ENCODE peak calls at places on chromosomes 6 and 20, in seven cellular contexts. One of them, this sample, is unnamed.

GRCh38 chr20:49890651-49891361 is 24.5 kb downstream of the SPATA2 start:
- DNase-seq in suprapubic skin: no peak
- DNase-seq in stomach: no peak
- DNase-seq in H9: peak; percentile 55
- DNase-seq in astrocyte: no peak
- DNase-seq in left ventricle myocardium inferior: peak; percentile 28
- DNase-seq in uterus: no peak
- DNase-seq in this sample: peak; percentile 70

GRCh38 chr20:59829415-59830106 is 103.9 kb downstream of the SYCP2 start:
- DNase-seq in suprapubic skin: peak; percentile 53
- DNase-seq in stomach: no peak
- DNase-seq in H9: peak; percentile 20
- DNase-seq in astrocyte: no peak
- DNase-seq in left ventricle myocardium inferior: peak; percentile 12
- DNase-seq in uterus: peak; percentile 10
- DNase-seq in this sample: peak; percentile 59

GRCh38 chr6:120354452-120355098 is 979.7 kb downstream of the TBC1D32 start:
- DNase-seq in suprapubic skin: no peak
- DNase-seq in stomach: no peak
- DNase-seq in H9: no peak
- DNase-seq in astrocyte: peak; percentile 37
- DNase-seq in left ventricle myocardium inferior: no peak
- DNase-seq in uterus: no peak
- DNase-seq in this sample: no peak

GRCh38 chr6:105790635-105791034 is 295.5 kb upstream of the PRDM1 start:
- DNase-seq in suprapubic skin: no peak
- DNase-seq in stomach: no peak
- DNase-seq in H9: no peak
- DNase-seq in astrocyte: no peak
- DNase-seq in left ventricle myocardium inferior: no peak
- DNase-seq in uterus: no peak
- DNase-seq in this sample: no peak

GRCh38 chr6:34709386-34709785 is 12.8 kb upstream of the ILRUN start:
- DNase-seq in suprapubic skin: no peak
- DNase-seq in stomach: peak; percentile 82
- DNase-seq in H9: no peak
- DNase-seq in astrocyte: peak; percentile 64
- DNase-seq in left ventricle myocardium inferior: peak; percentile 83
- DNase-seq in uterus: peak; percentile 83
- DNase-seq in this sample: peak; percentile 75

GRCh38 chr20:3000852-3001523 is 42.4 kb upstream of the GNRH2 start:
- DNase-seq in suprapubic skin: no peak
- DNase-seq in stomach: no peak
- DNase-seq in H9: no peak
- DNase-seq in astrocyte: peak; percentile 29
- DNase-seq in left ventricle myocardium inferior: no peak
- DNase-seq in uterus: no peak
- DNase-seq in this sample: no peak

GRCh38 chr6:10901751-10902150 is 14.9 kb downstream of the SYCP2L start:
- DNase-seq in suprapubic skin: no peak
- DNase-seq in stomach: no peak
- DNase-seq in H9: no peak
- DNase-seq in astrocyte: no peak
- DNase-seq in left ventricle myocardium inferior: no peak
- DNase-seq in uterus: no peak
- DNase-seq in this sample: no peak

GRCh38 chr6:3157151-3157933 is at the start of gene TUBB2A:
- DNase-seq in suprapubic skin: peak; percentile 91
- DNase-seq in stomach: peak; percentile 89
- DNase-seq in H9: peak; percentile 78
- DNase-seq in astrocyte: peak; percentile 64
- DNase-seq in left ventricle myocardium inferior: peak; percentile 85
- DNase-seq in uterus: peak; percentile 85
- DNase-seq in this sample: peak; percentile 88

GRCh38 chr6:89506716-89507597 is 74.0 kb downstream of the ANKRD6 start:
- DNase-seq in suprapubic skin: no peak
- DNase-seq in stomach: no peak
- DNase-seq in H9: no peak
- DNase-seq in astrocyte: no peak
- DNase-seq in left ventricle myocardium inferior: no peak
- DNase-seq in uterus: no peak
- DNase-seq in this sample: no peak

GRCh38 chr6:67916389-67916788 is 718.7 kb upstream of the ADGRB3 start:
- DNase-seq in suprapubic skin: no peak
- DNase-seq in stomach: no peak
- DNase-seq in H9: no peak
- DNase-seq in astrocyte: peak; percentile 92
- DNase-seq in left ventricle myocardium inferior: no peak
- DNase-seq in uterus: no peak
- DNase-seq in this sample: no peak

GRCh38 chr20:14712302-14712739 is 374.9 kb upstream of the FLRT3 start:
- DNase-seq in suprapubic skin: no peak
- DNase-seq in stomach: no peak
- DNase-seq in H9: no peak
- DNase-seq in astrocyte: peak; percentile 81
- DNase-seq in left ventricle myocardium inferior: no peak
- DNase-seq in uterus: no peak
- DNase-seq in this sample: no peak

GRCh38 chr6:12175626-12176025 is 114.5 kb upstream of the EDN1 start:
- DNase-seq in suprapubic skin: no peak
- DNase-seq in stomach: no peak
- DNase-seq in H9: no peak
- DNase-seq in astrocyte: no peak
- DNase-seq in left ventricle myocardium inferior: no peak
- DNase-seq in uterus: no peak
- DNase-seq in this sample: no peak

GRCh38 chr20:40982415-40983145 is 46.0 kb upstream of the TOP1 start:
- DNase-seq in suprapubic skin: no peak
- DNase-seq in stomach: no peak
- DNase-seq in H9: no peak
- DNase-seq in astrocyte: no peak
- DNase-seq in left ventricle myocardium inferior: no peak
- DNase-seq in uterus: no peak
- DNase-seq in this sample: peak; percentile 57

GRCh38 chr6:20706293-20707165 is 172.3 kb downstream of the CDKAL1 start:
- DNase-seq in suprapubic skin: no peak
- DNase-seq in stomach: no peak
- DNase-seq in H9: no peak
- DNase-seq in astrocyte: peak; percentile 82
- DNase-seq in left ventricle myocardium inferior: no peak
- DNase-seq in uterus: no peak
- DNase-seq in this sample: no peak

GRCh38 chr6:16544521-16544920 is 216.7 kb downstream of the ATXN1 start:
- DNase-seq in suprapubic skin: no peak
- DNase-seq in stomach: no peak
- DNase-seq in H9: no peak
- DNase-seq in astrocyte: no peak
- DNase-seq in left ventricle myocardium inferior: no peak
- DNase-seq in uterus: no peak
- DNase-seq in this sample: no peak

GRCh38 chr6:119162134-119162761 is 83.8 kb upstream of the FAM184A start:
- DNase-seq in suprapubic skin: no peak
- DNase-seq in stomach: no peak
- DNase-seq in H9: no peak
- DNase-seq in astrocyte: no peak
- DNase-seq in left ventricle myocardium inferior: no peak
- DNase-seq in uterus: no peak
- DNase-seq in this sample: no peak

GRCh38 chr6:167706313-167707109 is 120.2 kb upstream of the AFDN start:
- DNase-seq in suprapubic skin: no peak
- DNase-seq in stomach: no peak
- DNase-seq in H9: no peak
- DNase-seq in astrocyte: no peak
- DNase-seq in left ventricle myocardium inferior: no peak
- DNase-seq in uterus: no peak
- DNase-seq in this sample: peak; percentile 68

GRCh38 chr6:36357872-36358234 is 21.2 kb upstream of the BNIP5 start:
- DNase-seq in suprapubic skin: no peak
- DNase-seq in stomach: no peak
- DNase-seq in H9: no peak
- DNase-seq in astrocyte: no peak
- DNase-seq in left ventricle myocardium inferior: no peak
- DNase-seq in uterus: no peak
- DNase-seq in this sample: no peak

DNA sequence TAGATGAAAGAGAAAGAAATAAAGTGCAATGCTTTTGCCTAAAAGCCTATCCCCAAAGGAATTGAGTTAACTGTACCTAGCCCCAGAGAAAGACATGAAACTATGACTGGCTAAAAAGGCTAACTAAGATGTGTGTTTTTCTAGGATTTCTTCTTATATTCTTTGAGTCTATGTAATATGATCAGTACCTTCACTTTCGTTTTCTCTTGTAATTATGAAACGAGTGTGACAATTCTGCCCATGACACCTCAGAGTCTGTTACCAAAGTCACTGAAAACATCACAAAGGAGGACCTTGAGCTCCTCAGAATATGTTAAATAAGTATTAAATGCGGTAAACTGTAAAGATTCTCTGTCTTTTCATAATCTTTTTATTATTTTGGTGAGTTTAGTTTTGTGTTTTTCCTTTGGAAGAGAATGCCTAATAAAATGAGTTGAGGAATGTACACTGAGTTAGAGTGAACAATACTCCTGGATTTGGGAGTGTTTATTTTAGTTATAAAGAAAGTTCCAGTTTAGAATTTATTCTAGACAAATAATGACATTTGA is 141.3 kb downstream of the FUT9 start:
- DNase-seq in suprapubic skin: no peak
- DNase-seq in stomach: no peak
- DNase-seq in H9: no peak
- DNase-seq in astrocyte: no peak
- DNase-seq in left ventricle myocardium inferior: no peak
- DNase-seq in uterus: no peak
- DNase-seq in this sample: no peak
- H3K27ac ChIP-seq in suprapubic skin: no peak overlapping the region
- H3K27ac ChIP-seq in stomach: no peak overlapping the region
- H3K27ac ChIP-seq in H9: no peak overlapping the region
- H3K27ac ChIP-seq in astrocyte: no peak overlapping the region
- H3K27ac ChIP-seq in left ventricle myocardium inferior: no peak overlapping the region
- H3K27ac ChIP-seq in uterus: no peak overlapping the region
- H3K27ac ChIP-seq in this sample: no peak overlapping the region

DNA sequence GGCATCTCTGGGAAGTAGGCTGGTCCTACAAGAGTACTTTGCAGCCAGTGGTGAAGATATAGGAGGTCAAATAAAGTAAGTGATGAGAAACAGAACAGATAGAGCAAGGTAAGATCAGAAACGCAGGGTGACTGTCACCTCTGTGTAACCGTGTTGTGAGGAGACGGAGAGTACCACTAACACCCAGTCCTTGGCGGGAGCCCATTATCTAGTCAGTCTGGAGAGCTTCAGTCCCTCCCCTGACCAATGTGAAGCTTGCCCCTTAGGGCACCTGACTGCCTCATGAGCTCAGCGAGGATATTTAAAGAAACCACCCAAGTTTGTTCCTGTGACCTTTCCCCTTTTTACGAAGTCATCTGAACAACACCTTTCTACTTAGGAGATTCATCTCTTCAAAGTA is 110.0 kb downstream of the SAMD5 start:
- DNase-seq in suprapubic skin: no peak
- DNase-seq in stomach: no peak
- DNase-seq in H9: no peak
- DNase-seq in astrocyte: no peak
- DNase-seq in left ventricle myocardium inferior: no peak
- DNase-seq in uterus: no peak
- DNase-seq in this sample: no peak
- TF ChIP-seq CTCF in suprapubic skin: no peak
- TF ChIP-seq CTCF in stomach: no peak
- TF ChIP-seq CTCF in H9: no peak
- TF ChIP-seq CTCF in astrocyte: no peak
- TF ChIP-seq CTCF in left ventricle myocardium inferior: no peak
- TF ChIP-seq CTCF in uterus: no peak
- TF ChIP-seq CTCF in this sample: no peak

GRCh38 chr20:8421981-8422380 is 289.9 kb downstream of the PLCB1 start:
- DNase-seq in suprapubic skin: no peak
- DNase-seq in stomach: no peak
- DNase-seq in H9: no peak
- DNase-seq in astrocyte: no peak
- DNase-seq in left ventricle myocardium inferior: no peak
- DNase-seq in uterus: no peak
- DNase-seq in this sample: no peak
- H3K27ac ChIP-seq in suprapubic skin: no peak overlapping the region
- H3K27ac ChIP-seq in stomach: no peak overlapping the region
- H3K27ac ChIP-seq in H9: no peak overlapping the region
- H3K27ac ChIP-seq in astrocyte: no peak overlapping the region
- H3K27ac ChIP-seq in left ventricle myocardium inferior: no peak overlapping the region
- H3K27ac ChIP-seq in uterus: no peak overlapping the region
- H3K27ac ChIP-seq in this sample: no peak overlapping the region

DNA sequence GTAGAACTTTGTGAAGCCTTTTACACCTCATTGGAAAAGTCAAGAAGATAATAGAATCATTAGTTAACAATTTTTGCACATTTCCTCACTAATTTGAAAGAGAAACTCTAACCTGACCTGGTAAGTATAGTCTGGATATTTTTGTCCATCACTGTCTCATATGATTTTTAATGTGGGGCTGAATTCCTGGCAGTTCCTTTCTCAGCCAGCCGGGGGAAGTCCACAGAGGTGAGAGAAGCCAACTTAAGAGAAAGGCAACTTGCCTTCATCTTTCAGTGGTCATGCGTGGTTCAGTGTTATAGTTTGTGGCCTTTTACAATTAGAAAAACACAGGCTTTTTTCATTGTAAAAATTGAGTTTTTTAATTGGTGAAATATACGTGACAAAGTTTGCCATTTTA is 80.6 kb downstream of the CDYL start:
- DNase-seq in suprapubic skin: no peak
- DNase-seq in stomach: no peak
- DNase-seq in H9: no peak
- DNase-seq in astrocyte: no peak
- DNase-seq in left ventricle myocardium inferior: no peak
- DNase-seq in uterus: no peak
- DNase-seq in this sample: no peak
- TF ChIP-seq CTCF in suprapubic skin: no peak
- TF ChIP-seq CTCF in stomach: no peak
- TF ChIP-seq CTCF in H9: peak; percentile 45
- TF ChIP-seq CTCF in astrocyte: no peak
- TF ChIP-seq CTCF in left ventricle myocardium inferior: peak; percentile 15
- TF ChIP-seq CTCF in uterus: no peak
- TF ChIP-seq CTCF in this sample: no peak

GRCh38 chr6:43724354-43724753 is 36.8 kb upstream of the MRPS18A start:
- DNase-seq in suprapubic skin: no peak
- DNase-seq in stomach: no peak
- DNase-seq in H9: no peak
- DNase-seq in astrocyte: no peak
- DNase-seq in left ventricle myocardium inferior: no peak
- DNase-seq in uterus: no peak
- DNase-seq in this sample: no peak
- H3K27ac ChIP-seq in suprapubic skin: no peak overlapping the region
- H3K27ac ChIP-seq in stomach: peak overlapping the region; percentile 3
- H3K27ac ChIP-seq in H9: no peak overlapping the region
- H3K27ac ChIP-seq in astrocyte: no peak overlapping the region
- H3K27ac ChIP-seq in left ventricle myocardium inferior: no peak overlapping the region
- H3K27ac ChIP-seq in uterus: no peak overlapping the region
- H3K27ac ChIP-seq in this sample: no peak overlapping the region

DNA sequence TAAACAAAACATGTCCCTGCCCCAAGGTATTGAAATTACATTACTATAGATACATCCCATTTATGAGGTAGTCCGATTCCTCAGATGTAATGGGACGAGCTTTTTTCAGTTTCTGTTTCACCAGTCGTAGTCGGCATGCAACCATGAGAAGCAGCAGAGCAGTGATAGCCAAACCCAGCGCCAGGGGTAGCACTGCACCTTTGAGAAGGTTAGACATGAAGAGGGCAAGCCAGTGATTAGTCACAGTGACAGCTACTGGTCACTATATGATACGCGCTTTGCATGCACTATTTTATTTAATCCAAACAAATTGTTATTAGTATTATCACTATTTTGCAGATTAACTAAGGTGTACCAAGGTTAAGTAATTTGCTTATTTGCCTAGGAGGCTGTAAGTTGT is 43.7 kb downstream of the LRP11 start:
- DNase-seq in suprapubic skin: no peak
- DNase-seq in stomach: no peak
- DNase-seq in H9: no peak
- DNase-seq in astrocyte: no peak
- DNase-seq in left ventricle myocardium inferior: no peak
- DNase-seq in uterus: no peak
- DNase-seq in this sample: no peak
- TF ChIP-seq CTCF in suprapubic skin: no peak
- TF ChIP-seq CTCF in stomach: no peak
- TF ChIP-seq CTCF in H9: no peak
- TF ChIP-seq CTCF in astrocyte: no peak
- TF ChIP-seq CTCF in left ventricle myocardium inferior: peak; percentile 10
- TF ChIP-seq CTCF in uterus: no peak
- TF ChIP-seq CTCF in this sample: no peak